ENCODE peak calls at places on chromosome 17, in four cellular contexts. One of them, this sample, is unnamed.

GRCh38 chr17:81379523-81379942 is 15.7 kb upstream of the BAHCC1 start:
- DNase-seq in neuronal stem cell: no peak
- DNase-seq in right cardiac atrium: no peak
- DNase-seq in upper lobe of right lung: no peak
- DNase-seq in this sample: no peak

GRCh38 chr17:66570353-66571195 is 264.3 kb upstream of the CACNG5 start:
- DNase-seq in neuronal stem cell: no peak
- DNase-seq in upper lobe of right lung: no peak
- DNase-seq in right cardiac atrium: no peak
- DNase-seq in this sample: no peak

GRCh38 chr17:43753488-43754129 is 5.0 kb downstream of the SOST start:
- DNase-seq in upper lobe of right lung: no peak
- DNase-seq in right cardiac atrium: no peak
- DNase-seq in neuronal stem cell: no peak
- DNase-seq in this sample: no peak

GRCh38 chr17:76772842-76773521 is 35.1 kb downstream of the MFSD11 start:
- DNase-seq in right cardiac atrium: no peak
- DNase-seq in neuronal stem cell: no peak
- DNase-seq in upper lobe of right lung: no peak
- DNase-seq in this sample: no peak

GRCh38 chr17:17900615-17901520 is 64.1 kb upstream of the SREBF1 start:
- DNase-seq in right cardiac atrium: peak; percentile 89
- DNase-seq in upper lobe of right lung: peak; percentile 81
- DNase-seq in neuronal stem cell: no peak
- DNase-seq in this sample: no peak

GRCh38 chr17:12911241-12911640 is 106.6 kb downstream of the ELAC2 start:
- DNase-seq in right cardiac atrium: no peak
- DNase-seq in neuronal stem cell: no peak
- DNase-seq in upper lobe of right lung: no peak
- DNase-seq in this sample: no peak

GRCh38 chr17:61782683-61783082 is 80.6 kb downstream of the BRIP1 start:
- DNase-seq in upper lobe of right lung: no peak
- DNase-seq in neuronal stem cell: no peak
- DNase-seq in right cardiac atrium: no peak
- DNase-seq in this sample: no peak

GRCh38 chr17:62592305-62593099 is 35.0 kb upstream of the MRC2 start:
- DNase-seq in neuronal stem cell: no peak
- DNase-seq in right cardiac atrium: no peak
- DNase-seq in upper lobe of right lung: no peak
- DNase-seq in this sample: no peak

GRCh38 chr17:83078378-83079339 is 750 bp upstream of the METRNL start:
- DNase-seq in right cardiac atrium: peak; percentile 79
- DNase-seq in upper lobe of right lung: no peak
- DNase-seq in neuronal stem cell: peak; percentile 42
- DNase-seq in this sample: no peak

GRCh38 chr17:5526821-5527598 is 40.6 kb downstream of the MIS12 start:
- DNase-seq in right cardiac atrium: peak; percentile 88
- DNase-seq in neuronal stem cell: peak; percentile 32
- DNase-seq in upper lobe of right lung: peak; percentile 36
- DNase-seq in this sample: peak; percentile 86

GRCh38 chr17:27456681-27457404 is 595 bp downstream of the KSR1 start:
- DNase-seq in upper lobe of right lung: peak; percentile 68
- DNase-seq in right cardiac atrium: peak; percentile 82
- DNase-seq in neuronal stem cell: no peak
- DNase-seq in this sample: no peak
- H3K27ac ChIP-seq in upper lobe of right lung: peak overlapping the region; percentile 65
- H3K27ac ChIP-seq in right cardiac atrium: no peak overlapping the region
- H3K27ac ChIP-seq in neuronal stem cell: no peak overlapping the region
- H3K27ac ChIP-seq in this sample: peak overlapping the region; percentile 76

DNA sequence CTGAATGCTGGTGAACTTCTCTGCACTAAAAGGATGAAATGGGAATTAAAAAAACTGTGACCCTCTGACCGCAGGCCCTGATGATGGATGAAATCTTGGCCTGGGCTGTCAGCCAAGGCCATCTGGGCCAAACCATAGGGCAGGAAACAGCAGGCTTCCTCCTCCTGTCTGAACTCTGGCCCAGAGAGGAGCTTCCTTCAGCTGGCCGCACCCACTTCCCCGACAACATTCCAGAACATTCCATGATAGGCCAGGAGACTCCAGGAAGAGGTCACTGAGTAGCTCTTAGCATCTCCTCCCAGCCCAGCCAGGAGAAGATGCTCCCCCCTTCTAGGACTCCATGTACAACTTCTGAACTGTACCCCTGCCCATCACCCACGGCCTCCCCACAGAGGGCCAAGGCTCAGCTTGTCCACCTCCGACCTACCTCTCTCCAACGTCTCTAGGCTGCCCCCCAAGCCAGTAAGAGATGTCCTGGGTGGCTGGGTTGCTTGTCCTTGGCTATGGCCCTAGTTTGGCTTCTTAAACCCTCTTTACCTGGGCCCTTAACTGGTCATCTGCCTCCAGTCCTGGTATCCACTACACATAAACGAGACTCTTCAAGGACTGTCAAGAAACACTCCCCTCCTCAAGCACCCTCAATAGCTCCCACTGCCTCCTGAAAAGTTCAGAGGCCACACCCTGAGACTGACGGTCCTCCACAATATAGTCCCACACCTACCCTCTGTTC is 1.7 kb downstream of the RPH3AL start:
- DNase-seq in neuronal stem cell: no peak
- DNase-seq in upper lobe of right lung: peak; percentile 82
- DNase-seq in right cardiac atrium: peak; percentile 91
- DNase-seq in this sample: peak; percentile 26
- H3K27ac ChIP-seq in neuronal stem cell: no peak overlapping the region
- H3K27ac ChIP-seq in upper lobe of right lung: peak overlapping the region; percentile 87
- H3K27ac ChIP-seq in right cardiac atrium: peak overlapping the region; percentile 59
- H3K27ac ChIP-seq in this sample: no peak overlapping the region

GRCh38 chr17:1762233-1762905 is 509 bp downstream of the SERPINF1 start:
- DNase-seq in right cardiac atrium: peak; percentile 87
- DNase-seq in neuronal stem cell: no peak
- DNase-seq in upper lobe of right lung: no peak
- DNase-seq in this sample: no peak

GRCh38 chr17:1755993-1756306 is 5.9 kb upstream of the SERPINF1 start:
- DNase-seq in upper lobe of right lung: no peak
- DNase-seq in neuronal stem cell: no peak
- DNase-seq in right cardiac atrium: no peak
- DNase-seq in this sample: no peak

GRCh38 chr17:1755252-1755992 is 6.4 kb upstream of the SERPINF1 start:
- DNase-seq in neuronal stem cell: no peak
- DNase-seq in right cardiac atrium: peak; percentile 69
- DNase-seq in upper lobe of right lung: peak; percentile 68
- DNase-seq in this sample: no peak

GRCh38 chr17:1759529-1759928 is 2.3 kb upstream of the SERPINF1 start:
- DNase-seq in upper lobe of right lung: no peak
- DNase-seq in right cardiac atrium: no peak
- DNase-seq in neuronal stem cell: no peak
- DNase-seq in this sample: no peak

GRCh38 chr17:1758812-1759211 is 3.0 kb upstream of the SERPINF1 start:
- DNase-seq in right cardiac atrium: no peak
- DNase-seq in upper lobe of right lung: no peak
- DNase-seq in neuronal stem cell: no peak
- DNase-seq in this sample: no peak
- H3K27ac ChIP-seq in right cardiac atrium: no peak overlapping the region
- H3K27ac ChIP-seq in upper lobe of right lung: peak overlapping the region; percentile 20
- H3K27ac ChIP-seq in neuronal stem cell: no peak overlapping the region
- H3K27ac ChIP-seq in this sample: no peak overlapping the region

DNA sequence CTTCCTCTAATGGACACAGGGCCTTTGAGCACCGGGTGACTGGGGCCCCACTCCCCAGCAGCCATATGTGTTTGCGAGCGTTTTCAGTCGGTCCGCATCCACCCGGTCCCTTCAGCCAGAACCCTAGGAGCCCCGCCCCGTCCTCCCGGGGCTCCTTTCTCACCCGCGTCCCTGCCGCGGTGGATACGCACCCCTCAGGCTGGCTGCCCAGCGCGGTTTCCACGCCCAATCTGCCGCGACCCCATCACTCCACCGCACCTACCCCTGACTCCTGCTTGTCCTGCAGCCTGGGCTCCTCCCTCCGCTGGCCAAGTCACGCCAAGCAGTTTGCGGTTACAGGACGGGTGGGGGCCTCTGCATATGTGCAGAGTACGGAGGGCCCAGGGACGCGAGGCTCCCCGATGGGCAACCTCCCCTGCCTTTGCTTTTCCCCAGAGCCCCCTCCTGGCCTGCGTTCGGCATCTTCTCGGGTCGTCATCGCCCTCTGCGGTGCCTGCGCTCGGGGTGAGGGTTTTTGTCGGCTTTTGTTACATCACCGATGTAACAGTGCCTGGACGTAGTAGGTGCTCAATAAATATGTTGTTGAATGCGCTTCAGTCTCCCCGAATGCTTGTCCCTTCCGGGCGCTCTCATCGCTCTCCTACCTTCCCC is 984 bp upstream of the TTYH2 start:
- DNase-seq in right cardiac atrium: peak; percentile 80
- DNase-seq in upper lobe of right lung: no peak
- DNase-seq in neuronal stem cell: no peak
- DNase-seq in this sample: peak; percentile 58
- H3K27ac ChIP-seq in right cardiac atrium: peak overlapping the region; percentile 83
- H3K27ac ChIP-seq in upper lobe of right lung: peak overlapping the region; percentile 80
- H3K27ac ChIP-seq in neuronal stem cell: no peak overlapping the region
- H3K27ac ChIP-seq in this sample: peak overlapping the region; percentile 96

GRCh38 chr17:75650874-75651273 is 16.1 kb downstream of the RECQL5 start:
- DNase-seq in right cardiac atrium: no peak
- DNase-seq in neuronal stem cell: no peak
- DNase-seq in upper lobe of right lung: peak; percentile 30
- DNase-seq in this sample: no peak

GRCh38 chr17:75658237-75658636 is 8.7 kb downstream of the RECQL5 start:
- DNase-seq in upper lobe of right lung: peak; percentile 20
- DNase-seq in neuronal stem cell: no peak
- DNase-seq in right cardiac atrium: no peak
- DNase-seq in this sample: no peak

GRCh38 chr17:75652341-75652740 is 14.6 kb downstream of the RECQL5 start:
- DNase-seq in neuronal stem cell: no peak
- DNase-seq in right cardiac atrium: no peak
- DNase-seq in upper lobe of right lung: peak; percentile 54
- DNase-seq in this sample: no peak

GRCh38 chr17:75652934-75653549 is 13.9 kb downstream of the RECQL5 start:
- DNase-seq in upper lobe of right lung: peak; percentile 49
- DNase-seq in neuronal stem cell: peak; percentile 52
- DNase-seq in right cardiac atrium: no peak
- DNase-seq in this sample: no peak

GRCh38 chr17:75654176-75654575 is 12.8 kb downstream of the RECQL5 start:
- DNase-seq in right cardiac atrium: no peak
- DNase-seq in upper lobe of right lung: no peak
- DNase-seq in neuronal stem cell: no peak
- DNase-seq in this sample: peak; percentile 26
- H3K27ac ChIP-seq in right cardiac atrium: no peak overlapping the region
- H3K27ac ChIP-seq in upper lobe of right lung: no peak overlapping the region
- H3K27ac ChIP-seq in neuronal stem cell: no peak overlapping the region
- H3K27ac ChIP-seq in this sample: peak overlapping the region; percentile 92